ENCODE peak calls at places on chromosomes 11 and 22, in four cellular contexts. One of them, this sample, is unnamed.

GRCh38 chr11:20045098-20045688 is 115.1 kb downstream of the DBX1 start:
- DNase-seq in GM12878: no peak
- DNase-seq in GM12891: no peak
- DNase-seq in K562: no peak
- DNase-seq in this sample: no peak

GRCh38 chr22:31929126-31929928 is 15.0 kb upstream of the YWHAH start:
- DNase-seq in GM12878: no peak
- DNase-seq in GM12891: no peak
- DNase-seq in K562: peak; percentile 37
- DNase-seq in this sample: no peak

GRCh38 chr11:47014097-47014496 is 77.5 kb downstream of the CSTPP1 start:
- DNase-seq in GM12878: no peak
- DNase-seq in GM12891: no peak
- DNase-seq in K562: no peak
- DNase-seq in this sample: no peak

GRCh38 chr11:66267379-66268209 is 845 bp upstream of the RAB1B start:
- DNase-seq in GM12878: peak; percentile 54
- DNase-seq in GM12891: peak; percentile 91
- DNase-seq in K562: peak; percentile 91
- DNase-seq in this sample: no peak

GRCh38 chr11:70778828-70779365 is 380.6 kb downstream of the CTTN start:
- DNase-seq in GM12878: no peak
- DNase-seq in GM12891: no peak
- DNase-seq in K562: no peak
- DNase-seq in this sample: no peak

GRCh38 chr11:92886243-92886905 is 83.1 kb upstream of the MTNR1B start:
- DNase-seq in GM12878: peak; percentile 3
- DNase-seq in GM12891: peak; percentile 38
- DNase-seq in K562: peak; percentile 51
- DNase-seq in this sample: peak; percentile 31

GRCh38 chr22:40210814-40211213 is 33.1 kb downstream of the TNRC6B start:
- DNase-seq in GM12878: peak; percentile 72
- DNase-seq in GM12891: peak; percentile 30
- DNase-seq in K562: no peak
- DNase-seq in this sample: peak; percentile 36

GRCh38 chr11:255176-255575 is 18.4 kb downstream of the PSMD13 start:
- DNase-seq in GM12878: no peak
- DNase-seq in GM12891: no peak
- DNase-seq in K562: no peak
- DNase-seq in this sample: no peak

GRCh38 chr22:38829485-38829884 is 14.3 kb downstream of the NPTXR start:
- DNase-seq in GM12878: no peak
- DNase-seq in GM12891: no peak
- DNase-seq in K562: no peak
- DNase-seq in this sample: no peak

GRCh38 chr11:12164061-12165014 is 53.9 kb downstream of the MICAL2 start:
- DNase-seq in GM12878: no peak
- DNase-seq in GM12891: no peak
- DNase-seq in K562: no peak
- DNase-seq in this sample: no peak

GRCh38 chr11:37352485-37352884 is 754.4 kb upstream of the RAG2 start:
- DNase-seq in GM12878: no peak
- DNase-seq in GM12891: no peak
- DNase-seq in K562: no peak
- DNase-seq in this sample: no peak

GRCh38 chr22:38954414-38955043 is 2.9 kb upstream of the APOBEC3A start:
- DNase-seq in GM12878: no peak
- DNase-seq in GM12891: no peak
- DNase-seq in K562: no peak
- DNase-seq in this sample: no peak

GRCh38 chr22:45472426-45472825 is 30.3 kb upstream of the FBLN1 start:
- DNase-seq in GM12878: no peak
- DNase-seq in GM12891: no peak
- DNase-seq in K562: no peak
- DNase-seq in this sample: no peak
- TF ChIP-seq SPI1 in GM12878: no peak
- TF ChIP-seq SPI1 in GM12891: no peak
- TF ChIP-seq SPI1 in K562: no peak
- TF ChIP-seq SPI1 in this sample: no peak

DNA sequence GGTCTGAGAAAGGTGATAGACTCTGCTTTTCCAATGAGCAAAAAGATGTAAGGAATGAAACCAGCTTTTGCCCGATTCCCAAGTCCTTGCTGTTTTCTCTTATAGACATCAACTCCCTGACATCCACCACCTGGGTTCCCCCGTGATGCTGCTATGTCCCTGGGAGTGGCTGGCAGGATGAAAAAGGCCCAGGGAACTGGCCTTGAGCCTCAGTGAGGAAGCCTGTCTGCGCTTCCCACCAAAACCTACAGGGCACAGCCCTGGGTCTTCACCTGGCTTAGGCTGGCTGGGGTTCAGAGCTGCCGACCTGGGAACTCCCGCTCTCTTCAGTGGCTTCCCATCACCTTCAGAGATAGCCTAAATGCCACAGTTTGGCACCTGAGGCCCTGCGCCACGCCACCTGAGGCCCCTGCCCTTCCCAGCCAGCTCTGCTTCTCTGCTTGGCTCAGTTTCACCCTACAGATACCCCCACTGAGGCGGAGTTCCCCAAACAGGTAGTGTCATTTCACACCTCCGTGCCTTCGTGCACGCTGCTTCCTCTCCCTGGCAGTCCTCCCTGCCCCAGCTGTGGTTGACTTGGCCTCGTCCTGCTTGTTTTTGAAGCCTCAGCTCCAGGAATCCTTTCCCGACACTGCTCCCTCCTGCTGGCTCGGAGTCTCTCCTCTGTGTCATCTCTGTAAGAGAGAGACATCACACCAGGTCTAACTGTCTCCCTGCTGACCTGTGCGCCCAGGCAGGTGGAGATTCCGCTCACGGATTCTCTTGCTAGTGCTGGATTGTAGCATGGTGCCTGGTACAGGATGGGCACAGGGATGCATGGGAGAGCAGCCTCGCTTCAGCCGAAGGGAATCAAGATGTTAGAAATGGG is 10.7 kb downstream of the SLC37A2 start:
- DNase-seq in GM12878: no peak
- DNase-seq in GM12891: no peak
- DNase-seq in K562: no peak
- DNase-seq in this sample: no peak
- TF ChIP-seq SPI1 in GM12878: no peak
- TF ChIP-seq SPI1 in GM12891: no peak
- TF ChIP-seq SPI1 in K562: no peak
- TF ChIP-seq SPI1 in this sample: no peak

GRCh38 chr22:20219667-20220628 is 48.2 kb downstream of the RTN4R start:
- DNase-seq in GM12878: no peak
- DNase-seq in GM12891: no peak
- DNase-seq in K562: peak; percentile 92
- DNase-seq in this sample: no peak
- TF ChIP-seq SPI1 in GM12878: no peak
- TF ChIP-seq SPI1 in GM12891: no peak
- TF ChIP-seq SPI1 in K562: peak; percentile 67
- TF ChIP-seq SPI1 in this sample: no peak

DNA sequence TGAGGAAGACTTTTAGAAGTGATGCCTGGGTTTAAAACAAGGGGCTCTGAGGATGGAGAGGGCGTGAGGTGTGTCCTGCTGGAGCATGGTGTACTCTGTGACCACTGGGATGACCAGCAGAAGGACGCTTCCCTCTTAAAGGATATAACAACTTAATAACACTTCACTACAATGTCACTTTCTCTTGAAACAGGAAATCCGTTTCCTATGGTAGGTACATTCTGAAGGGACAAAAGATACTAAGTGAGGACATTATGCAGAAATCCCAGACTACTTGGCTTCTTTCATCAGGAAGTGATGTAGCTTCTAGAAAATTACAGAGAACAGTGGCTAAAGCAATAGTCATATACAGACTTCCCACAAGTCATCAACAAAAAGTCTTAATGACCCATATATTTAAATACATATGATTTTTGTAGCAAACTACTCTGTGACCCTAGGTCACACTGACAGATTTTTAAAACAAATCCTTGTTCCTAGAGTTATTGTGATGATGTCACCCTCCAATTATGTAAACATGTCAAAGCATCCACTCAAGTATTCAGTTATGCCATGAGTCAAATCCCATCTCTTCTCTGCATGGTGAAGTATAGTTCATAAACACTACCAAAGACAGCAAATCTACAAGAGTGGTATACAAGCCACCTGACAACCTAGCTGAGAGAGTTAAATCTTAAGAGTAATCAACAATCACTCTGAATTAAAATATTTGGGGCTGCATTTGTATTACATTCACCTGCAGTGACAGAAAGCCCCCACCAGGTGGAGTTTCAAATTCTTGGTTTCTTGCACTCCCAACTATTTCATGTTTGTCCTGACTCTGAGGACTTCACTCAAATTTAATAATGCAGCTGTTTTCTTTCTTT is 32.8 kb downstream of the PITPNB start:
- DNase-seq in GM12878: no peak
- DNase-seq in GM12891: no peak
- DNase-seq in K562: peak; percentile 33
- DNase-seq in this sample: no peak
- TF ChIP-seq SPI1 in GM12878: no peak
- TF ChIP-seq SPI1 in GM12891: no peak
- TF ChIP-seq SPI1 in K562: no peak
- TF ChIP-seq SPI1 in this sample: no peak

GRCh38 chr22:48488611-48489456 is 1338.8 kb downstream of the BRD1 start:
- DNase-seq in GM12878: no peak
- DNase-seq in GM12891: no peak
- DNase-seq in K562: no peak
- DNase-seq in this sample: no peak
- TF ChIP-seq SPI1 in GM12878: no peak
- TF ChIP-seq SPI1 in GM12891: no peak
- TF ChIP-seq SPI1 in K562: no peak
- TF ChIP-seq SPI1 in this sample: no peak

This sample was measured in HL-60.